ENCODE peak calls at places on chromosomes 1 and 21, in four cellular contexts. U is OCI-LY7, I is GM23338, G is HCT116. E is an unnamed sample.

GRCh38 chr1:175410560-175410959 is 218.0 kb upstream of the KIAA0040 start:
- DNase-seq in I (no peak), U (no peak), G (no peak), E (no peak)

GRCh38 chr1:78619803-78620579 is at the start of gene IFI44L:
- DNase-seq in U (no peak), I (no peak), G (no peak), E (no peak)

GRCh38 chr1:178161516-178161915 is 67.6 kb downstream of the RASAL2 start:
- DNase-seq in I (no peak), U (no peak), G (no peak), E (no peak)

GRCh38 chr1:201503397-201504176 is 3.3 kb downstream of the CSRP1 start:
- DNase-seq in I (peak; percentile 73), U (no peak), G (no peak), E (peak; percentile 37)

GRCh38 chr1:223417444-223417843 is 24.2 kb downstream of the CCDC185 start:
- DNase-seq in I (no peak), U (no peak), G (no peak), E (no peak)

GRCh38 chr1:243217401-243217800 is 37.7 kb downstream of the CEP170 start:
- DNase-seq in G (no peak), U (no peak), I (no peak), E (no peak)

GRCh38 chr1:243234978-243235657 is 20.0 kb downstream of the CEP170 start:
- DNase-seq in U (no peak), G (no peak), I (no peak), E (no peak)

GRCh38 chr1:86788300-86789206 is 84.2 kb downstream of the SH3GLB1 start:
- DNase-seq in G (no peak), I (no peak), U (no peak), E (no peak)

GRCh38 chr1:64320899-64321624 is 117.6 kb downstream of the UBE2U start:
- DNase-seq in I (no peak), U (no peak), G (no peak), E (no peak)

GRCh38 chr1:8679411-8679800 is 138.0 kb downstream of the RERE start:
- DNase-seq in G (no peak), I (no peak), U (no peak), E (no peak)

GRCh38 chr1:232183802-232184201 is 446.1 kb downstream of the SIPA1L2 start:
- DNase-seq in G (no peak), I (no peak), U (peak; percentile 4), E (no peak)

GRCh38 chr1:194252189-194252588 is 1065.8 kb upstream of the B3GALT2 start:
- DNase-seq in I (no peak), U (no peak), G (no peak), E (no peak)

GRCh38 chr1:30808067-30808662 is 50.6 kb upstream of the LAPTM5 start:
- DNase-seq in G (no peak), U (no peak), I (no peak), E (no peak)

GRCh38 chr1:188762344-188762743 is 1715.3 kb downstream of the BRINP3 start:
- DNase-seq in I (no peak), G (no peak), U (no peak), E (no peak)

GRCh38 chr1:9262587-9262986 is 28.0 kb downstream of the H6PD start:
- DNase-seq in I (no peak), U (no peak), G (no peak), E (no peak)

GRCh38 chr1:52571783-52572182 is 18.9 kb upstream of the TUT4 start:
- DNase-seq in G (no peak), I (peak; percentile 31), U (peak; percentile 29), E (no peak)

GRCh38 chr1:201206152-201206551 is 15.5 kb downstream of the IGFN1 start:
- DNase-seq in U (no peak), I (no peak), G (no peak), E (no peak)

GRCh38 chr1:241828576-241828975 is 19.4 kb upstream of the EXO1 start:
- DNase-seq in I (peak; percentile 5), U (no peak), G (no peak), E (no peak)

GRCh38 chr1:205009666-205010065 is 33.3 kb upstream of the CNTN2 start:
- DNase-seq in G (no peak), I (no peak), U (no peak), E (no peak)

GRCh38 chr1:37020653-37021277 is 13.6 kb downstream of the GRIK3 start:
- DNase-seq in U (peak; percentile 64), G (no peak), I (peak; percentile 89), E (peak; percentile 89)

GRCh38 chr1:10710489-10710888 is 86.0 kb downstream of the CASZ1 start:
- DNase-seq in I (no peak), G (no peak), U (no peak), E (no peak)

GRCh38 chr1:12472798-12473551 is 145.0 kb downstream of the DHRS3 start:
- DNase-seq in U (no peak), G (no peak), I (no peak), E (no peak)

GRCh38 chr1:2088434-2088833 is 38.2 kb downstream of the PRKCZ start:
- DNase-seq in G (no peak), I (no peak), U (no peak), E (peak; percentile 27)

GRCh38 chr1:30242722-30243465 is 480.5 kb downstream of the MATN1 start:
- DNase-seq in I (no peak), U (no peak), G (no peak), E (no peak)

GRCh38 chr1:72357411-72357810 is 75.1 kb upstream of the NEGR1 start:
- DNase-seq in G (no peak), I (no peak), U (no peak), E (no peak)

GRCh38 chr1:54487571-54488050 is 60.4 kb upstream of the ACOT11 start:
- DNase-seq in G (no peak), U (no peak), I (peak; percentile 59), E (peak; percentile 45)

GRCh38 chr1:42815938-42816599 is 853 bp upstream of the ERMAP start:
- DNase-seq in I (no peak), G (no peak), U (peak; percentile 3), E (peak; percentile 67)

GRCh38 chr1:246930830-246931548 is 759 bp downstream of the AHCTF1 start:
- DNase-seq in I (peak; percentile 66), G (no peak), U (peak; percentile 63), E (no peak)

GRCh38 chr1:13710097-13710496 is 10.1 kb downstream of the PRDM2 start:
- DNase-seq in U (no peak), I (no peak), G (no peak), E (no peak)

DNA sequence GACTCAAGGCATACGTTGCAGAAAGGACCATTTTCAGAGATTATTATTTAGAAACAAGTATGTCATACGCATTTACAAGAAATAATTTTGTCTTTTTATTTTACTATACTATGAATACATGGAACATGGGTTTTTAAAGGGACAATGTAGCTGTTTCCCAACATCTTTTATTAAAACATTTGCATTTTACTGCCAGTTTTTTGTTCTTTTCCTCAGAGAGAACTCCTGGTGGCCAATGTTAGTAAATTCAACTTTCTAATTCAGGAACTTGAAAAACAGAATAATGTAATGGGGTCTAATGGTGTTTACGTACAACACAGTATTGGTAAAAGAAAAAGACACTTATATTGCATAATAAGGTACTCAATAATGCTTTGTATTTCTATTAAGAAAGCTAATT is 14.9 kb downstream of the PRDM2 start:
- DNase-seq in I (peak; percentile 18), G (no peak), U (no peak), E (no peak)
- TF ChIP-seq CTCF in I (no peak), G (no peak), U (peak; percentile 56), E (peak; percentile 45)

GRCh38 chr1:101360506-101360905 is 123.7 kb downstream of the S1PR1 start:
- DNase-seq in I (no peak), G (no peak), U (no peak), E (no peak)

GRCh38 chr1:101356013-101356412 is 119.2 kb downstream of the S1PR1 start:
- DNase-seq in I (no peak), G (no peak), U (no peak), E (no peak)

GRCh38 chr1:101356604-101357443 is 120.0 kb downstream of the S1PR1 start:
- DNase-seq in U (no peak), G (no peak), I (peak; percentile 8), E (no peak)

GRCh38 chr1:101357444-101357986 is 120.7 kb downstream of the S1PR1 start:
- DNase-seq in U (peak; percentile 77), G (peak; percentile 59), I (peak; percentile 82), E (peak; percentile 76)
- TF ChIP-seq EZH2phosphoT487 in U (no peak), G (no peak), I (no peak), E (no peak)

GRCh38 chr1:230138561-230139239 is 71.7 kb downstream of the GALNT2 start:
- DNase-seq in I (no peak), G (no peak), U (no peak), E (no peak)
- TF ChIP-seq CTCF in I (no peak), G (no peak), U (no peak), E (no peak)

GRCh38 chr21:38493549-38494253 is 4.6 kb downstream of the ERG start:
- DNase-seq in G (no peak), U (no peak), I (no peak), E (no peak)

GRCh38 chr21:38494254-38494648 is 4.0 kb downstream of the ERG start:
- DNase-seq in I (no peak), G (no peak), U (no peak), E (no peak)

GRCh38 chr21:38490411-38491020 is 7.8 kb downstream of the ERG start:
- DNase-seq in G (no peak), I (no peak), U (no peak), E (no peak)

GRCh38 chr21:38491536-38491935 is 6.7 kb downstream of the ERG start:
- DNase-seq in G (no peak), I (no peak), U (no peak), E (no peak)

GRCh38 chr21:38492002-38492401 is 6.3 kb downstream of the ERG start:
- DNase-seq in U (no peak), G (no peak), I (no peak), E (no peak)
- TF ChIP-seq EZH2phosphoT487 in U (no peak), G (no peak), I (no peak), E (no peak)